ENCODE peak calls at places on chromosomes 13 and 19, in ten cellular contexts. Q is cardiac muscle cell; T is adrenal gland; P is heart left ventricle; C is breast epithelium; D is aorta; R is ovary; F is GM23338; I is tibial nerve; J is CD8-positive, alpha-beta T cell. E is an unnamed sample.

GRCh38 chr19:55080121-55080914 is 4.6 kb downstream of the EPS8L1 start:
- DNase-seq in Q (peak; percentile 67), T (peak; percentile 78), P (peak; percentile 66), C (peak; percentile 77), D (no peak), R (no peak), F (peak; percentile 91), I (no peak), J (peak; percentile 36), E (peak; percentile 86)

GRCh38 chr13:46687810-46688209 is 109.2 kb downstream of the ESD start:
- DNase-seq in Q (peak; percentile 69), T (no peak), P (no peak), C (no peak), D (no peak), R (no peak), F (peak; percentile 80), I (no peak), J (no peak), E (no peak)

GRCh38 chr19:8310342-8311055 is 2.3 kb upstream of the CD320 start:
- DNase-seq in Q (no peak), T (peak; percentile 17), P (peak; percentile 6), C (peak; percentile 43), D (peak; percentile 25), R (peak; percentile 10), F (no peak), I (no peak), J (no peak), E (no peak)

GRCh38 chr19:16795731-16796130 is 33.5 kb upstream of the SIN3B start:
- DNase-seq in Q (peak; percentile 7), T (no peak), P (no peak), C (no peak), D (peak; percentile 25), R (no peak), F (peak; percentile 41), I (no peak), J (no peak), E (no peak)

GRCh38 chr19:38304352-38304865 is 358 bp downstream of the C19orf33 start:
- DNase-seq in Q (no peak), T (no peak), P (no peak), C (no peak), D (no peak), R (no peak), F (peak; percentile 52), I (no peak), J (no peak), E (no peak)

GRCh38 chr13:114131581-114132418 is 623 bp downstream of the RASA3 start:
- DNase-seq in Q (peak; percentile 58), T (no peak), P (peak; percentile 39), C (no peak), D (peak; percentile 82), R (no peak), F (peak; percentile 50), I (no peak), J (no peak), E (no peak)

GRCh38 chr19:48481191-48481500 is 12.0 kb downstream of the CYTH2 start:
- DNase-seq in Q (peak; percentile 49), T (no peak), P (no peak), C (no peak), D (no peak), R (no peak), F (no peak), I (no peak), J (no peak), E (no peak)

GRCh38 chr13:94704347-94705080 is 7.8 kb downstream of the SOX21 start:
- DNase-seq in Q (no peak), T (no peak), P (no peak), C (no peak), D (no peak), R (no peak), F (peak; percentile 58), I (no peak), J (no peak), E (no peak)

GRCh38 chr19:14073232-14073924 is 792 bp downstream of the MISP3 start:
- DNase-seq in Q (peak; percentile 81), T (peak; percentile 74), P (peak; percentile 80), C (peak; percentile 68), D (peak; percentile 92), R (peak; percentile 72), F (peak; percentile 74), I (no peak), J (peak; percentile 55), E (peak; percentile 77)

GRCh38 chr13:75417647-75418046 is 64.3 kb downstream of the TBC1D4 start:
- DNase-seq in Q (no peak), T (no peak), P (no peak), C (no peak), D (no peak), R (no peak), F (no peak), I (no peak), J (no peak), E (no peak)
- H3K4me1 ChIP-seq in Q (peaks cover 52% of the 10 kb centered on the region), T (peaks cover 96% of the 10 kb centered on the region), P (peaks cover 18% of the 10 kb centered on the region), C (peaks cover 18% of the 10 kb centered on the region), D (no peaks in the 10 kb centered on the region), R (peaks cover 26% of the 10 kb centered on the region), F (peaks cover 7% of the 10 kb centered on the region), I (peaks cover 77% of the 10 kb centered on the region), J (no peaks in the 10 kb centered on the region), E (peaks cover 24% of the 10 kb centered on the region)

GRCh38 chr19:12064266-12065099 is at the start of gene ZNF844:
- DNase-seq in Q (peak; percentile 94), T (peak; percentile 98), P (peak; percentile 97), C (peak; percentile 99), D (peak; percentile 98), R (peak; percentile 97), F (peak; percentile 97), I (peak; percentile 98), J (peak; percentile 59), E (peak; percentile 98)

GRCh38 chr19:12065100-12065538 is 588 bp downstream of the ZNF844 start:
- DNase-seq in Q (peak; percentile 54), T (peak; percentile 43), P (no peak), C (peak; percentile 58), D (peak; percentile 73), R (peak; percentile 35), F (peak; percentile 61), I (no peak), J (no peak), E (no peak)
- H3K4me3 ChIP-seq in Q (peak overlapping the region; percentile 76), T (peak overlapping the region; percentile 88), P (peak overlapping the region; percentile 69), C (peak overlapping the region; percentile 93), D (peak overlapping the region; percentile 89), R (peak overlapping the region; percentile 86), F (peak overlapping the region; percentile 94), I (peak overlapping the region; percentile 84), J (peak overlapping the region; percentile 66), E (peak overlapping the region; percentile 82)

GRCh38 chr13:41900918-41901317 is 60.0 kb downstream of the VWA8 start:
- DNase-seq in Q (no peak), T (no peak), P (no peak), C (no peak), D (no peak), R (no peak), F (no peak), I (no peak), J (no peak), E (no peak)
- H3K27ac ChIP-seq in Q (no peak overlapping the region), T (no peak overlapping the region), P (no peak overlapping the region), C (no peak overlapping the region), D (no peak overlapping the region), R (no peak overlapping the region), F (no peak overlapping the region), I (no peak overlapping the region), J (no peak overlapping the region), E (no peak overlapping the region)

GRCh38 chr19:2702170-2703076 is at the start of gene GNG7:
- DNase-seq in Q (peak; percentile 92), T (peak; percentile 96), P (peak; percentile 93), C (peak; percentile 95), D (peak; percentile 97), R (peak; percentile 97), F (peak; percentile 96), I (peak; percentile 84), J (peak; percentile 91), E (peak; percentile 94)

GRCh38 chr19:2703077-2703437 is 563 bp upstream of the GNG7 start:
- DNase-seq in Q (no peak), T (no peak), P (no peak), C (no peak), D (no peak), R (no peak), F (no peak), I (no peak), J (no peak), E (no peak)

GRCh38 chr19:2699413-2700142 is 2.9 kb downstream of the GNG7 start:
- DNase-seq in Q (no peak), T (no peak), P (no peak), C (no peak), D (no peak), R (no peak), F (no peak), I (no peak), J (no peak), E (no peak)

GRCh38 chr19:2701361-2702169 is 929 bp downstream of the GNG7 start:
- DNase-seq in Q (no peak), T (no peak), P (no peak), C (no peak), D (no peak), R (no peak), F (no peak), I (no peak), J (no peak), E (no peak)

DNA sequence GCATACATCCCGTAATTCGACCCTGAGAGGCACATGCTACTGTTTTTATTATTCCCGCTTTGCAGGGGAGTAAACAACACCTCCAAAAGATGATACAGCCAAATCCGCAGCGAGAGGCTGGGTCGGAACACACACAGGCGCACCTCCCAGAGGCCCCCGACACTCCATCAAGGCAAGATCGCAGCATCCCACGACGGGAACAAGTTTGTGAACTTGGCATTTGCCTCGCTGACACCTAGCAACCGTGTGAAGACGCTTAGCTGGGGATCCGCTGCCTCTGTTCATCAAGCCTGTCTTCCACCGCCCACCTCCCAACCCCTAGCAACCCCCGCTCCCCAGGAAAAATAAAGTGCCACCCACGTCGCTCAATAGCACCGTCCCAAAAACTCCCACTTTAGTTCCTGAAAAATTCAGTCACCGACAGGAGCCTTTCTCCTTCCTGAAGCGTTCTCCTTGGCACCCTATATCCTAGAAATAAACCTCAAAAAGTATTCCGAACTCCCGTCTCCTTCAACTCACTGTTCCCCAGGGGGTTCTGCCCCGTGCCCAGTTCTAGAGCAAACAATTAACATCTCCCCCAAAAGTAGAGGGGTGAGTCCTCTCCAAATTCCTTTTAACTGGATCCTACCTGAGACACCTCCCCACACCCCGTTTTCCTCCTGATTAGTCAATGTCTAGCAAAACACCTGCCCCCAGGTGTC is 1.7 kb downstream of the GNG7 start:
- DNase-seq in Q (no peak), T (no peak), P (no peak), C (no peak), D (no peak), R (no peak), F (peak; percentile 53), I (no peak), J (no peak), E (no peak)
- H3K4me1 ChIP-seq in Q (peaks cover 9% of the 10 kb centered on the region), T (peaks cover 4% of the 10 kb centered on the region), P (no peaks in the 10 kb centered on the region), C (no peaks in the 10 kb centered on the region), D (no peaks in the 10 kb centered on the region), R (peaks cover 8% of the 10 kb centered on the region), F (peaks cover 11% of the 10 kb centered on the region), I (peaks cover 24% of the 10 kb centered on the region), J (peaks cover 26% of the 10 kb centered on the region), E (peaks cover 7% of the 10 kb centered on the region)

DNA sequence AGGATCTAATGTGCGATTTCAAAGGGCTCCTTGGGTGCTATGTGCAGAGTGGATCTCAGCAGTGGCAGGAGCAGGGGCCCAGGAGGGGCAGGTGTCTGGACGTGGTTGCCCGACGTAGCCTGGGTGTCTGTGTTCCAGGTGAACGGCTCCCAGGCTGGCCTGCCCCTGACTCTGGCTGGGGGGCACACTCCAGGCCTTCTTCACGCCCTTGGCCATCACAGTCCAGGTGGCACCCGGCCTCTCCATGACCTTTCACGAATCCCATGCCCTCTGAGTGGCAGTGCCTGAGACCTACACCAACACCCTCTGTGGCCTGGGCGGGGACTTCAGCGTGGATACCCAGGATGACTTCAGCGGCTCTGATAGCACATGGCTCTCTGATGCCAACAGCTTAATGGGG is 11.3 kb upstream of the FXYD3 start:
- DNase-seq in Q (no peak), T (no peak), P (no peak), C (no peak), D (no peak), R (no peak), F (no peak), I (no peak), J (no peak), E (no peak)
- H3K4me3 ChIP-seq in Q (no peak overlapping the region), T (no peak overlapping the region), P (no peak overlapping the region), C (no peak overlapping the region), D (no peak overlapping the region), R (no peak overlapping the region), F (no peak overlapping the region), I (no peak overlapping the region), J (no peak overlapping the region), E (no peak overlapping the region)